ENCODE peak calls at places on chromosomes 13 and 19, in seven cellular contexts. One of them, this sample, is unnamed.

GRCh38 chr13:113502686-113503085 is 12.2 kb upstream of the DCUN1D2 start:
- DNase-seq in colonic mucosa: no peak
- DNase-seq in ovary: no peak
- DNase-seq in uterus: no peak
- DNase-seq in WTC11: no peak
- DNase-seq in suprapubic skin: no peak
- DNase-seq in DND-41: no peak
- DNase-seq in this sample: no peak

GRCh38 chr19:38653028-38653571 is 5.7 kb downstream of the ACTN4 start:
- DNase-seq in colonic mucosa: peak
- DNase-seq in ovary: no peak
- DNase-seq in uterus: peak
- DNase-seq in WTC11: no peak
- DNase-seq in suprapubic skin: no peak
- DNase-seq in DND-41: no peak
- DNase-seq in this sample: no peak

GRCh38 chr13:82878536-82878935 is 1003.7 kb downstream of the SLITRK1 start:
- DNase-seq in colonic mucosa: no peak
- DNase-seq in ovary: no peak
- DNase-seq in uterus: no peak
- DNase-seq in WTC11: no peak
- DNase-seq in suprapubic skin: no peak
- DNase-seq in DND-41: no peak
- DNase-seq in this sample: no peak

GRCh38 chr13:114054269-114054668 is 78.2 kb downstream of the RASA3 start:
- DNase-seq in colonic mucosa: no peak
- DNase-seq in ovary: no peak
- DNase-seq in uterus: no peak
- DNase-seq in WTC11: peak
- DNase-seq in suprapubic skin: no peak
- DNase-seq in DND-41: no peak
- DNase-seq in this sample: no peak

GRCh38 chr13:74674701-74675100 is 540.5 kb upstream of the KLF12 start:
- DNase-seq in colonic mucosa: no peak
- DNase-seq in ovary: no peak
- DNase-seq in uterus: no peak
- DNase-seq in WTC11: no peak
- DNase-seq in suprapubic skin: no peak
- DNase-seq in DND-41: no peak
- DNase-seq in this sample: no peak

GRCh38 chr13:110636701-110637201 is 21.4 kb downstream of the NAXD start:
- DNase-seq in colonic mucosa: no peak
- DNase-seq in ovary: no peak
- DNase-seq in uterus: no peak
- DNase-seq in WTC11: no peak
- DNase-seq in suprapubic skin: peak
- DNase-seq in DND-41: no peak
- DNase-seq in this sample: no peak

GRCh38 chr19:35267818-35268545 is 780 bp upstream of the USF2 start:
- DNase-seq in colonic mucosa: peak
- DNase-seq in ovary: peak
- DNase-seq in uterus: peak
- DNase-seq in WTC11: peak
- DNase-seq in suprapubic skin: no peak
- DNase-seq in DND-41: peak
- DNase-seq in this sample: peak

GRCh38 chr13:75829874-75830273 is 193.7 kb downstream of the LMO7 start:
- DNase-seq in colonic mucosa: no peak
- DNase-seq in ovary: no peak
- DNase-seq in uterus: no peak
- DNase-seq in WTC11: no peak
- DNase-seq in suprapubic skin: no peak
- DNase-seq in DND-41: no peak
- DNase-seq in this sample: no peak

GRCh38 chr19:35045667-35046300 is 4.3 kb downstream of the HPN start:
- DNase-seq in colonic mucosa: no peak
- DNase-seq in ovary: no peak
- DNase-seq in uterus: no peak
- DNase-seq in WTC11: peak
- DNase-seq in suprapubic skin: no peak
- DNase-seq in DND-41: peak
- DNase-seq in this sample: no peak

GRCh38 chr13:50636007-50636704 is 207.3 kb downstream of the DLEU7 start:
- DNase-seq in colonic mucosa: no peak
- DNase-seq in ovary: no peak
- DNase-seq in uterus: no peak
- DNase-seq in WTC11: peak
- DNase-seq in suprapubic skin: no peak
- DNase-seq in DND-41: no peak
- DNase-seq in this sample: no peak

GRCh38 chr19:48393559-48394330 is at the start of gene GRIN2D:
- DNase-seq in colonic mucosa: no peak
- DNase-seq in ovary: no peak
- DNase-seq in uterus: no peak
- DNase-seq in WTC11: peak
- DNase-seq in suprapubic skin: no peak
- DNase-seq in DND-41: peak
- DNase-seq in this sample: no peak

GRCh38 chr13:71645467-71645866 is 221.5 kb downstream of the DACH1 start:
- DNase-seq in colonic mucosa: no peak
- DNase-seq in ovary: no peak
- DNase-seq in uterus: no peak
- DNase-seq in WTC11: no peak
- DNase-seq in suprapubic skin: no peak
- DNase-seq in DND-41: no peak
- DNase-seq in this sample: no peak

GRCh38 chr19:13492128-13492527 is 14.2 kb downstream of the CACNA1A start:
- DNase-seq in colonic mucosa: no peak
- DNase-seq in ovary: no peak
- DNase-seq in uterus: no peak
- DNase-seq in WTC11: no peak
- DNase-seq in suprapubic skin: no peak
- DNase-seq in DND-41: no peak
- DNase-seq in this sample: peak

GRCh38 chr13:20387441-20387971 is 138.2 kb downstream of the CRYL1 start:
- DNase-seq in colonic mucosa: no peak
- DNase-seq in ovary: no peak
- DNase-seq in uterus: no peak
- DNase-seq in WTC11: no peak
- DNase-seq in suprapubic skin: no peak
- DNase-seq in DND-41: no peak
- DNase-seq in this sample: no peak

GRCh38 chr13:42762917-42763316 is 18.5 kb upstream of the FAM216B start:
- DNase-seq in colonic mucosa: no peak
- DNase-seq in ovary: no peak
- DNase-seq in uterus: no peak
- DNase-seq in WTC11: no peak
- DNase-seq in suprapubic skin: no peak
- DNase-seq in DND-41: no peak
- DNase-seq in this sample: peak

GRCh38 chr19:799076-799881 is 2.0 kb downstream of the PTBP1 start:
- DNase-seq in colonic mucosa: no peak
- DNase-seq in ovary: no peak
- DNase-seq in uterus: no peak
- DNase-seq in WTC11: no peak
- DNase-seq in suprapubic skin: no peak
- DNase-seq in DND-41: peak
- DNase-seq in this sample: no peak

GRCh38 chr13:85255978-85256377 is 543.2 kb downstream of the SLITRK6 start:
- DNase-seq in colonic mucosa: no peak
- DNase-seq in ovary: no peak
- DNase-seq in uterus: no peak
- DNase-seq in WTC11: no peak
- DNase-seq in suprapubic skin: no peak
- DNase-seq in DND-41: no peak
- DNase-seq in this sample: no peak

DNA sequence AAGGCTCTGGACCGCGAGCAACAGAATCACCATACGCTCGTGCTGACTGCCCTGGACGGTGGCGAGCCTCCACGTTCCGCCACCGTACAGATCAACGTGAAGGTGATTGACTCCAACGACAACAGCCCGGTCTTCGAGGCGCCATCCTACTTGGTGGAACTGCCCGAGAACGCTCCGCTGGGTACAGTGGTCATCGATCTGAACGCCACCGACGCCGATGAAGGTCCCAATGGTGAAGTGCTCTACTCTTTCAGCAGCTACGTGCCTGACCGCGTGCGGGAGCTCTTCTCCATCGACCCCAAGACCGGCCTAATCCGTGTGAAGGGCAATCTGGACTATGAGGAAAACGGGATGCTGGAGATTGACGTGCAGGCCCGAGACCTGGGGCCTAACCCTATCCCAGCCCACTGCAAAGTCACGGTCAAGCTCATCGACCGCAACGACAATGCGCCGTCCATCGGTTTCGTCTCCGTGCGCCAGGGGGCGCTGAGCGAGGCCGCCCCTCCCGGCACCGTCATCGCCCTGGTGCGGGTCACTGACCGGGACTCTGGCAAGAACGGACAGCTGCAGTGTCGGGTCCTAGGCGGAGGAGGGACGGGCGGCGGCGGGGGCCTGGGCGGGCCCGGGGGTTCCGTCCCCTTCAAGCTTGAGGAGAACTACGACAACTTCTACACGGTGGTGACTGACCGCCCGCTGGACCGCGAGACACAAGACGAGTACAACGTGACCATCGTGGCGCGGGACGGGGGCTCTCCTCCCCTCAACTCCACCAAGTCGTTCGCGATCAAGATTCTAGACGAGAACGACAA is 1.8 kb downstream of the PCDH17 start:
- DNase-seq in colonic mucosa: no peak
- DNase-seq in ovary: no peak
- DNase-seq in uterus: peak
- DNase-seq in WTC11: peak
- DNase-seq in suprapubic skin: no peak
- DNase-seq in DND-41: no peak
- DNase-seq in this sample: no peak
- TF ChIP-seq CTCF in colonic mucosa: no peak
- TF ChIP-seq CTCF in ovary: no peak
- TF ChIP-seq CTCF in uterus: peak
- TF ChIP-seq CTCF in WTC11: peak
- TF ChIP-seq CTCF in suprapubic skin: peak
- TF ChIP-seq CTCF in DND-41: no peak
- TF ChIP-seq CTCF in this sample: no peak

DNA sequence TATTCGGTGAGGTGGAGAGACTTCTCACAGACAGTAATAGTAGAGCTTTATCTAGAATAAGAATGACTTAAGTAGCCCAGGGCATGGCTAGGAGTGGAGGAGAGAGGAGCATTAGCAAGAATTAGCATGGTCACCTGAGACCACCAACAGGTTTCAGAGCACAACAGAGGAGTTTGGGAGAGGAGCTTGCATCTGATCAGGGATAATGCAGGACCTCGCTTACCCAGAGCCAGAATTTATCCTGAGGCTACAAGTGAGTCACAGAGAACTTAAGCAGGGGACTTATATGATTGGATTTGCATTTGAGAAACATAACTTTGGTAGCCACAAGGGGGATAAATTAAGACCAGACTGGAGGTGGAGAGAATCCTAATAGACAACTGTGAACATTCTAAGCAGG is 102.1 kb upstream of the FNDC3A start:
- DNase-seq in colonic mucosa: no peak
- DNase-seq in ovary: no peak
- DNase-seq in uterus: no peak
- DNase-seq in WTC11: peak
- DNase-seq in suprapubic skin: no peak
- DNase-seq in DND-41: no peak
- DNase-seq in this sample: no peak
- TF ChIP-seq CTCF in colonic mucosa: no peak
- TF ChIP-seq CTCF in ovary: no peak
- TF ChIP-seq CTCF in uterus: no peak
- TF ChIP-seq CTCF in WTC11: no peak
- TF ChIP-seq CTCF in suprapubic skin: no peak
- TF ChIP-seq CTCF in DND-41: no peak
- TF ChIP-seq CTCF in this sample: peak

GRCh38 chr19:15022752-15023151 is 26.5 kb upstream of the CASP14 start:
- DNase-seq in colonic mucosa: no peak
- DNase-seq in ovary: no peak
- DNase-seq in uterus: no peak
- DNase-seq in WTC11: peak
- DNase-seq in suprapubic skin: no peak
- DNase-seq in DND-41: no peak
- DNase-seq in this sample: no peak

GRCh38 chr19:15021286-15022007 is 27.8 kb upstream of the CASP14 start:
- DNase-seq in colonic mucosa: no peak
- DNase-seq in ovary: no peak
- DNase-seq in uterus: no peak
- DNase-seq in WTC11: no peak
- DNase-seq in suprapubic skin: no peak
- DNase-seq in DND-41: no peak
- DNase-seq in this sample: no peak

GRCh38 chr19:15028490-15028889 is 20.8 kb upstream of the CASP14 start:
- DNase-seq in colonic mucosa: no peak
- DNase-seq in ovary: no peak
- DNase-seq in uterus: no peak
- DNase-seq in WTC11: no peak
- DNase-seq in suprapubic skin: no peak
- DNase-seq in DND-41: no peak
- DNase-seq in this sample: no peak

GRCh38 chr19:15025237-15025636 is 24.0 kb upstream of the CASP14 start:
- DNase-seq in colonic mucosa: no peak
- DNase-seq in ovary: no peak
- DNase-seq in uterus: no peak
- DNase-seq in WTC11: peak
- DNase-seq in suprapubic skin: no peak
- DNase-seq in DND-41: peak
- DNase-seq in this sample: no peak
- TF ChIP-seq CTCF in colonic mucosa: no peak
- TF ChIP-seq CTCF in ovary: no peak
- TF ChIP-seq CTCF in uterus: no peak
- TF ChIP-seq CTCF in WTC11: no peak
- TF ChIP-seq CTCF in suprapubic skin: peak
- TF ChIP-seq CTCF in DND-41: peak
- TF ChIP-seq CTCF in this sample: no peak

DNA sequence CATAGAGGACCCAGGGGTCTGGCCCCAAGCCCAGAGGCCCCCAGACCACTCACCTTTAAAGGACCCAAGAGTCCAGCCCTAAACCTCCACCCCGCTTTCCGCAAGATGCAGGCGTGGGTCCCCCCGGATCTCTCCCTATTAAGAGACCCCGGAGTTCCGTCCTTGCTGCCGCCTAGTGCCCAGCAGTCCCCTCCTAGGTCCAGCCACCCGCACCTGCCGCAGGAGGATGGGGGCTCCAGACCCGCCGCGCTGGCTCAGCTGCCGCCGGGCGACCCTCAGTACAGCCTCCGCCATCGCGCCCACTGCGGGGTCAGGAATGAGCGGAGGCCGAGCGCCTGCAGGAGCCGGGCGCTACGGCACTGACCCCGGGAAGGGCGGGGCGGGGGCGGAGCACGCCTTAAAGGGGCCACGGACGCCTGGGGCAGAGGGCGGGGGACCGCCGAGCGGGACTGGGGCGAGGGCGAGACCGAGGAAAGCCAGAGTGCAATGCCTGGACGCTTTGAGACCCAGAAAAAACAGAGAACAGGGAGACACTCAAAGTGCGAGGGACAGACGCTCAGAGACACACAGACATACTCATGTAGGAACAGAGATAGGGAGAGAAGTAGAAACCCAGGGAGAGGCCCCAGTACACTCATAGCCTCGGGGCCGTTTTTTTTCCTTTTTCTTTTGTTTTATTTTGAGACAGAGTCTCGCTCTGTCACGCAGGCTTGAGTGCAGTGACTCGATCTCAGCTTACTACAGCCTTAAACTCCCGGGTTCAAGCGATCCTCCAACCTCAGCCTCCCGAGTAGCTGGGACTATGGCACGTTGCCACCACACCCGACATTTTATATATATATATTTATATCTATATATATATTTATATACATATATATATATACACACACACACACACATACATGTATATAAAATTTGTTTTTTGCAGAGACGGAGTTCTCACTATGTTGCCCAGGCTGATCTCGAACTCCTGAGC is at the start of gene ETHE1:
- DNase-seq in colonic mucosa: peak
- DNase-seq in ovary: peak
- DNase-seq in uterus: peak
- DNase-seq in WTC11: peak
- DNase-seq in suprapubic skin: peak
- DNase-seq in DND-41: peak
- DNase-seq in this sample: no peak
- TF ChIP-seq CTCF in colonic mucosa: no peak
- TF ChIP-seq CTCF in ovary: no peak
- TF ChIP-seq CTCF in uterus: no peak
- TF ChIP-seq CTCF in WTC11: no peak
- TF ChIP-seq CTCF in suprapubic skin: no peak
- TF ChIP-seq CTCF in DND-41: peak
- TF ChIP-seq CTCF in this sample: no peak